ENCODE peak calls at places on chromosomes 11 and 22, in eight cellular contexts. T, P, L, V, O, K, E and R are unnamed samples.

GRCh38 chr11:82634091-82634490 is 99.6 kb downstream of the FAM181B start:
- DNase-seq in K (no peak), T (no peak), O (peak; percentile 18), E (no peak), V (no peak), P (no peak), L (no peak), R (no peak)

GRCh38 chr22:24325105-24325757 is 54.6 kb downstream of the SPECC1L start:
- DNase-seq in L (no peak), V (peak; percentile 93), T (peak; percentile 92), E (peak; percentile 48), K (no peak), P (no peak), O (peak; percentile 39), R (no peak)

GRCh38 chr11:96204721-96205459 is 138.1 kb downstream of the MAML2 start:
- DNase-seq in P (no peak), E (no peak), T (no peak), K (no peak), L (no peak), V (no peak), O (no peak), R (no peak)

GRCh38 chr11:77557553-77557952 is 32.2 kb upstream of the AQP11 start:
- DNase-seq in E (no peak), V (no peak), P (no peak), T (peak; percentile 18), L (no peak), O (no peak), K (no peak), R (no peak)

GRCh38 chr11:130774703-130775102 is 141.6 kb downstream of the SNX19 start:
- DNase-seq in E (no peak), O (no peak), V (no peak), K (no peak), L (no peak), T (no peak), P (no peak), R (no peak)

GRCh38 chr11:2867722-2868548 is 17.6 kb downstream of the CDKN1C start:
- DNase-seq in V (no peak), T (no peak), E (no peak), L (no peak), O (no peak), K (no peak), P (no peak), R (no peak)

GRCh38 chr11:130710022-130710421 is 206.3 kb downstream of the SNX19 start:
- DNase-seq in P (no peak), E (no peak), L (no peak), K (no peak), V (no peak), O (no peak), T (no peak), R (no peak)

GRCh38 chr11:122305018-122305417 is 189.0 kb upstream of the BLID start:
- DNase-seq in O (no peak), T (no peak), E (no peak), K (no peak), V (no peak), P (no peak), L (no peak), R (no peak)

GRCh38 chr22:35629406-35630234 is 12.5 kb upstream of the MB start:
- DNase-seq in V (peak; percentile 98), P (peak; percentile 91), E (peak; percentile 78), T (peak; percentile 97), K (peak; percentile 62), O (peak; percentile 98), L (no peak), R (peak; percentile 68)

GRCh38 chr22:28381427-28382167 is 298.0 kb downstream of the TTC28 start:
- DNase-seq in O (no peak), E (no peak), T (no peak), K (no peak), L (no peak), P (no peak), V (peak; percentile 21), R (no peak)

GRCh38 chr11:133500435-133500834 is 31.9 kb downstream of the OPCML start:
- DNase-seq in O (no peak), T (no peak), P (no peak), E (no peak), K (no peak), L (no peak), V (no peak), R (no peak)

GRCh38 chr22:40276877-40277823 is 69.2 kb upstream of the ADSL start:
- DNase-seq in L (no peak), K (peak; percentile 88), V (peak; percentile 64), T (peak; percentile 68), P (no peak), E (peak; percentile 63), O (peak; percentile 27), R (no peak)

GRCh38 chr11:95827661-95828060 is 37.4 kb downstream of the CEP57 start:
- DNase-seq in L (no peak), E (no peak), T (peak; percentile 31), K (no peak), V (peak; percentile 30), P (no peak), O (peak; percentile 52), R (no peak)

GRCh38 chr22:39234867-39235687 is 9.7 kb downstream of the PDGFB start:
- DNase-seq in T (no peak), L (peak; percentile 81), O (peak; percentile 63), E (no peak), V (no peak), K (peak; percentile 98), P (peak; percentile 79), R (no peak)

GRCh38 chr22:22060200-22061084 is 77.9 kb upstream of the TOP3B start:
- DNase-seq in L (peak; percentile 93), O (peak; percentile 39), T (peak; percentile 36), V (peak; percentile 26), E (peak; percentile 53), K (peak; percentile 16), P (no peak), R (no peak)

GRCh38 chr11:19557720-19558140 is 154.9 kb upstream of the NAV2 start:
- DNase-seq in P (peak; percentile 87), K (peak; percentile 65), V (peak; percentile 78), T (peak; percentile 75), E (peak; percentile 80), O (peak; percentile 56), L (peak; percentile 91), R (peak; percentile 77)
- TF ChIP-seq CTCF in P (peak; percentile 91), K (peak; percentile 89), V (peak; percentile 89), T (peak; percentile 90), E (peak; percentile 68), O (peak; percentile 96), L (peak; percentile 76), R (peak; percentile 50)

GRCh38 chr11:8608646-8609045 is 14.6 kb upstream of the STK33 start:
- DNase-seq in O (peak; percentile 59), E (no peak), P (peak; percentile 34), K (no peak), T (no peak), V (peak; percentile 43), L (no peak), R (no peak)

GRCh38 chr11:8601376-8602133 is 7.5 kb upstream of the STK33 start:
- DNase-seq in L (no peak), T (peak; percentile 50), O (no peak), V (peak; percentile 27), K (no peak), P (no peak), E (no peak), R (no peak)

GRCh38 chr11:8603696-8604077 is 9.7 kb upstream of the STK33 start:
- DNase-seq in E (no peak), V (no peak), L (no peak), O (no peak), K (no peak), T (no peak), P (no peak), R (no peak)

GRCh38 chr11:8605956-8606355 is 11.9 kb upstream of the STK33 start:
- DNase-seq in V (no peak), E (no peak), K (no peak), P (no peak), L (no peak), T (no peak), O (no peak), R (no peak)

GRCh38 chr11:8604078-8604723 is 10.2 kb upstream of the STK33 start:
- DNase-seq in V (peak; percentile 100), E (peak; percentile 51), K (peak; percentile 18), T (peak; percentile 100), L (peak; percentile 84), P (peak; percentile 73), O (peak; percentile 100), R (no peak)
- TF ChIP-seq CTCF in V (peak; percentile 88), E (peak; percentile 35), K (peak; percentile 55), T (peak; percentile 82), L (peak; percentile 41), P (peak; percentile 73), O (peak; percentile 71), R (no peak)

GRCh38 chr11:111733655-111734088 is 32.5 kb downstream of the PPP2R1B start:
- DNase-seq in L (no peak), P (no peak), V (no peak), K (peak; percentile 63), E (no peak), T (no peak), O (no peak), R (no peak)

GRCh38 chr11:111736191-111736590 is 30.0 kb downstream of the PPP2R1B start:
- DNase-seq in O (no peak), T (peak; percentile 75), V (peak; percentile 76), K (no peak), L (no peak), E (no peak), P (no peak), R (no peak)

GRCh38 chr11:111736621-111737055 is 29.6 kb downstream of the PPP2R1B start:
- DNase-seq in L (no peak), P (no peak), T (no peak), K (no peak), E (no peak), O (no peak), V (no peak), R (no peak)

GRCh38 chr11:111734383-111735261 is 31.6 kb downstream of the PPP2R1B start:
- DNase-seq in V (peak; percentile 45), T (no peak), L (no peak), E (no peak), P (no peak), O (no peak), K (no peak), R (no peak)

DNA sequence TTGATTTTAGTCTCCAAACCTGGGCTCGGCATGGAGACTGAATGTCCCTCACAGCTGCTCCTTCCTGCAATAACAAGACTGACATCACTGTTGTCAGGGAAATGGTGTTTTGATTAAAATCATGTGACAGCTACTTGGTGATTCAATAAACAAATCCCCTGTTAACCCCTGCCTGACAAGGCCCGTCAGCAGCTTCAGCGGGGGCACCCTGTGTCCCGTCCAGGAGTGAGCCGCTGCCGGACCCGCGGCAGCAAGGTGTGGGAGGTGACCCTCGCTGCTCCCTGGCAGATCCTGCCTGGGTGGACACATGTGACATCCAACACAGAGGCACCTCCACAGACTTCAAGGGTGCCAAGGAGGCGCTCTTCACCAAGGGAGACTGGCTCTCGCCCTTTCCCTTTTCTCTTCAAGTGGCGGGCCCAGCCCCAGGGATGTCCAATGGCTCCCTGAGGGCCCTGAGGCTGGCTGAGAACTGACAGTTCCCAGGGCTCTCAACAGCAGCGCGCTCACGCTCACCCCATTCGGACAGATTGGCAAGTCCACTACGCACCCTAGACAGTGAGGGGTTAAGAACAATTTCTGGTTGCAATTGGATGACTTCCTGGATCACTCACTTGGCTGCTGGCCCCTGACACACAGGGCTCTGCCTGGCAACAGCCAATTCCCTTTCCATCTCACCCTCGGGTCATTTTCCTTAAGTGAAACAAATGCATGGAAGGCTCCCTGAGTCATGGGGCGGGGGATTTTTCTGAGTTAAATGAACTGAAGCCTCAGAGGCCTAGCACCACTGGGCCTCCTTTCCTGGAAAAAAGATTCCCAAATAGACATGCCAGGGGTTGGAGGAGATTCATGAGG is 30.7 kb downstream of the PPP2R1B start:
- DNase-seq in P (peak; percentile 93), T (peak; percentile 99), V (peak; percentile 99), L (no peak), E (peak; percentile 82), K (peak; percentile 75), O (peak; percentile 95), R (peak; percentile 70)
- TF ChIP-seq CTCF in P (no peak), T (no peak), V (no peak), L (no peak), E (no peak), K (no peak), O (no peak), R (no peak)

GRCh38 chr11:76248210-76248609 is 41.9 kb upstream of the WNT11 start:
- DNase-seq in T (peak; percentile 13), P (no peak), E (no peak), L (peak; percentile 33), K (no peak), O (no peak), V (no peak), R (no peak)
- TF ChIP-seq CTCF in T (peak; percentile 31), P (no peak), E (no peak), L (no peak), K (no peak), O (peak; percentile 29), V (peak; percentile 23), R (no peak)